ENCODE peak calls at places on chromosomes 16 and 17, in ten cellular contexts. One of them, this sample, is unnamed.

GRCh38 chr16:63575031-63575430 is 1538.8 kb upstream of the CDH8 start:
- DNase-seq in amygdala: no peak
- DNase-seq in activated naive CD8-positive, alpha-beta T cell treated with anti-CD3 and anti-CD28 coated beads for 36 hours: no peak
- DNase-seq in mucosa of descending colon: no peak
- DNase-seq in posterior vena cava: no peak
- DNase-seq in RWPE1: no peak
- DNase-seq in activated CD4-positive, alpha-beta T cell treated with anti-CD3 and anti-CD28 coated beads for 24 hours: no peak
- DNase-seq in uterus: no peak
- DNase-seq in RCC 7860: no peak
- DNase-seq in stimulated activated CD4-positive, alpha-beta T cell treated with anti-CD3 and anti-CD28 coated beads, Interleukin-15, amount 100 ng/mL, for 48 hours: no peak
- DNase-seq in this sample: no peak

GRCh38 chr16:82801361-82801760 is 174.6 kb downstream of the CDH13 start:
- DNase-seq in amygdala: no peak
- DNase-seq in activated naive CD8-positive, alpha-beta T cell treated with anti-CD3 and anti-CD28 coated beads for 36 hours: no peak
- DNase-seq in mucosa of descending colon: no peak
- DNase-seq in posterior vena cava: no peak
- DNase-seq in RWPE1: no peak
- DNase-seq in activated CD4-positive, alpha-beta T cell treated with anti-CD3 and anti-CD28 coated beads for 24 hours: no peak
- DNase-seq in uterus: no peak
- DNase-seq in RCC 7860: no peak
- DNase-seq in stimulated activated CD4-positive, alpha-beta T cell treated with anti-CD3 and anti-CD28 coated beads, Interleukin-15, amount 100 ng/mL, for 48 hours: peak; percentile 2
- DNase-seq in this sample: no peak

GRCh38 chr17:47621293-47622178 is 28.2 kb upstream of the KPNB1 start:
- DNase-seq in amygdala: peak; percentile 13
- DNase-seq in activated naive CD8-positive, alpha-beta T cell treated with anti-CD3 and anti-CD28 coated beads for 36 hours: no peak
- DNase-seq in mucosa of descending colon: no peak
- DNase-seq in posterior vena cava: no peak
- DNase-seq in RWPE1: peak; percentile 92
- DNase-seq in activated CD4-positive, alpha-beta T cell treated with anti-CD3 and anti-CD28 coated beads for 24 hours: no peak
- DNase-seq in uterus: peak; percentile 36
- DNase-seq in RCC 7860: peak; percentile 80
- DNase-seq in stimulated activated CD4-positive, alpha-beta T cell treated with anti-CD3 and anti-CD28 coated beads, Interleukin-15, amount 100 ng/mL, for 48 hours: no peak
- DNase-seq in this sample: no peak

GRCh38 chr17:35786941-35787432 is 8.5 kb downstream of the MMP28 start:
- DNase-seq in amygdala: no peak
- DNase-seq in activated naive CD8-positive, alpha-beta T cell treated with anti-CD3 and anti-CD28 coated beads for 36 hours: no peak
- DNase-seq in mucosa of descending colon: no peak
- DNase-seq in posterior vena cava: peak; percentile 3
- DNase-seq in RWPE1: no peak
- DNase-seq in activated CD4-positive, alpha-beta T cell treated with anti-CD3 and anti-CD28 coated beads for 24 hours: no peak
- DNase-seq in uterus: no peak
- DNase-seq in RCC 7860: no peak
- DNase-seq in stimulated activated CD4-positive, alpha-beta T cell treated with anti-CD3 and anti-CD28 coated beads, Interleukin-15, amount 100 ng/mL, for 48 hours: no peak
- DNase-seq in this sample: no peak

GRCh38 chr17:15171433-15172047 is 93.6 kb downstream of the PMP22 start:
- DNase-seq in amygdala: peak; percentile 55
- DNase-seq in activated naive CD8-positive, alpha-beta T cell treated with anti-CD3 and anti-CD28 coated beads for 36 hours: peak; percentile 48
- DNase-seq in mucosa of descending colon: peak; percentile 59
- DNase-seq in posterior vena cava: peak; percentile 88
- DNase-seq in RWPE1: peak; percentile 55
- DNase-seq in activated CD4-positive, alpha-beta T cell treated with anti-CD3 and anti-CD28 coated beads for 24 hours: no peak
- DNase-seq in uterus: no peak
- DNase-seq in RCC 7860: peak; percentile 16
- DNase-seq in stimulated activated CD4-positive, alpha-beta T cell treated with anti-CD3 and anti-CD28 coated beads, Interleukin-15, amount 100 ng/mL, for 48 hours: peak; percentile 5
- DNase-seq in this sample: peak; percentile 66

GRCh38 chr16:28845173-28846079 is 722 bp downstream of the TUFM start:
- DNase-seq in amygdala: no peak
- DNase-seq in activated naive CD8-positive, alpha-beta T cell treated with anti-CD3 and anti-CD28 coated beads for 36 hours: peak; percentile 49
- DNase-seq in mucosa of descending colon: peak; percentile 85
- DNase-seq in posterior vena cava: peak; percentile 81
- DNase-seq in RWPE1: no peak
- DNase-seq in activated CD4-positive, alpha-beta T cell treated with anti-CD3 and anti-CD28 coated beads for 24 hours: peak; percentile 25
- DNase-seq in uterus: no peak
- DNase-seq in RCC 7860: no peak
- DNase-seq in stimulated activated CD4-positive, alpha-beta T cell treated with anti-CD3 and anti-CD28 coated beads, Interleukin-15, amount 100 ng/mL, for 48 hours: no peak
- DNase-seq in this sample: no peak

GRCh38 chr17:57679906-57680695 is 65.0 kb downstream of the CCDC182 start:
- DNase-seq in amygdala: no peak
- DNase-seq in activated naive CD8-positive, alpha-beta T cell treated with anti-CD3 and anti-CD28 coated beads for 36 hours: no peak
- DNase-seq in mucosa of descending colon: no peak
- DNase-seq in posterior vena cava: no peak
- DNase-seq in RWPE1: no peak
- DNase-seq in activated CD4-positive, alpha-beta T cell treated with anti-CD3 and anti-CD28 coated beads for 24 hours: no peak
- DNase-seq in uterus: no peak
- DNase-seq in RCC 7860: no peak
- DNase-seq in stimulated activated CD4-positive, alpha-beta T cell treated with anti-CD3 and anti-CD28 coated beads, Interleukin-15, amount 100 ng/mL, for 48 hours: no peak
- DNase-seq in this sample: no peak

GRCh38 chr17:53390575-53390974 is 432.2 kb upstream of the KIF2B start:
- DNase-seq in amygdala: no peak
- DNase-seq in activated naive CD8-positive, alpha-beta T cell treated with anti-CD3 and anti-CD28 coated beads for 36 hours: no peak
- DNase-seq in mucosa of descending colon: no peak
- DNase-seq in posterior vena cava: no peak
- DNase-seq in RWPE1: no peak
- DNase-seq in activated CD4-positive, alpha-beta T cell treated with anti-CD3 and anti-CD28 coated beads for 24 hours: no peak
- DNase-seq in uterus: no peak
- DNase-seq in RCC 7860: no peak
- DNase-seq in stimulated activated CD4-positive, alpha-beta T cell treated with anti-CD3 and anti-CD28 coated beads, Interleukin-15, amount 100 ng/mL, for 48 hours: no peak
- DNase-seq in this sample: no peak

GRCh38 chr17:21189361-21189760 is 24.6 kb downstream of the TMEM11 start:
- DNase-seq in amygdala: no peak
- DNase-seq in activated naive CD8-positive, alpha-beta T cell treated with anti-CD3 and anti-CD28 coated beads for 36 hours: no peak
- DNase-seq in mucosa of descending colon: no peak
- DNase-seq in posterior vena cava: no peak
- DNase-seq in RWPE1: no peak
- DNase-seq in activated CD4-positive, alpha-beta T cell treated with anti-CD3 and anti-CD28 coated beads for 24 hours: no peak
- DNase-seq in uterus: no peak
- DNase-seq in RCC 7860: no peak
- DNase-seq in stimulated activated CD4-positive, alpha-beta T cell treated with anti-CD3 and anti-CD28 coated beads, Interleukin-15, amount 100 ng/mL, for 48 hours: no peak
- DNase-seq in this sample: no peak